ENCODE peak calls at places on chromosomes 6 and 20, in four cellular contexts. Z, H, U and P are unnamed samples.

GRCh38 chr6:158797331-158798202 is 21.6 kb downstream of the EZR start:
- DNase-seq in Z (no peak), H (no peak), U (no peak), P (no peak)

GRCh38 chr6:113190170-113190569 is 667.0 kb upstream of the MARCKS start:
- DNase-seq in Z (no peak), H (no peak), U (no peak), P (no peak)

GRCh38 chr6:13395272-13396237 is 67.2 kb upstream of the TBC1D7 start:
- DNase-seq in Z (peak; percentile 78), H (no peak), U (no peak), P (no peak)

GRCh38 chr6:106070626-106071025 is 15.5 kb upstream of the PRDM1 start:
- DNase-seq in Z (no peak), H (no peak), U (no peak), P (no peak)

GRCh38 chr6:12602951-12603710 is 113.4 kb upstream of the PHACTR1 start:
- DNase-seq in Z (no peak), H (no peak), U (no peak), P (no peak)

GRCh38 chr6:32825966-32826365 is 9.2 kb upstream of the HLA-DOB start:
- DNase-seq in Z (no peak), H (no peak), U (no peak), P (no peak)

GRCh38 chr6:23174781-23175361 is 605.5 kb downstream of the HDGFL1 start:
- DNase-seq in Z (no peak), H (no peak), U (no peak), P (no peak)

GRCh38 chr6:13653296-13653695 is 38.2 kb downstream of the NOL7 start:
- DNase-seq in Z (no peak), H (no peak), U (no peak), P (no peak)

GRCh38 chr6:14444296-14444993 is 326.9 kb downstream of the CD83 start:
- DNase-seq in Z (no peak), H (no peak), U (no peak), P (no peak)

GRCh38 chr6:163687075-163687474 is 272.6 kb downstream of the QKI start:
- DNase-seq in Z (no peak), H (no peak), U (no peak), P (no peak)

GRCh38 chr20:62876826-62877728 is 15.5 kb upstream of the TCFL5 start:
- DNase-seq in Z (peak; percentile 94), H (peak; percentile 50), U (no peak), P (peak; percentile 91)

GRCh38 chr6:158817298-158818007 is 1.7 kb downstream of the EZR start:
- DNase-seq in Z (no peak), H (no peak), U (peak; percentile 25), P (no peak)

GRCh38 chr6:144568241-144568640 is 283.1 kb downstream of the UTRN start:
- DNase-seq in Z (no peak), H (no peak), U (no peak), P (no peak)

GRCh38 chr6:148109732-148110131 is 232.9 kb upstream of the SASH1 start:
- DNase-seq in Z (peak; percentile 65), H (no peak), U (no peak), P (no peak)

GRCh38 chr6:112282217-112282616 is 27.9 kb upstream of the LAMA4 start:
- DNase-seq in Z (peak; percentile 87), H (no peak), U (peak; percentile 29), P (no peak)

GRCh38 chr6:157706883-157707282 is 116.2 kb upstream of the SNX9 start:
- DNase-seq in Z (no peak), H (no peak), U (no peak), P (no peak)

GRCh38 chr20:3239026-3239866 is at the start of gene SLC4A11:
- DNase-seq in Z (peak; percentile 89), H (peak; percentile 87), U (peak; percentile 57), P (no peak)

GRCh38 chr6:45054610-45055009 is 273.5 kb upstream of the RUNX2 start:
- DNase-seq in Z (no peak), H (no peak), U (no peak), P (no peak)

GRCh38 chr6:83083476-83083875 is 16.0 kb downstream of the DOP1A start:
- DNase-seq in Z (no peak), H (no peak), U (no peak), P (no peak)

GRCh38 chr6:133890941-133891813 is 2.3 kb downstream of the TCF21 start:
- DNase-seq in Z (peak; percentile 78), H (peak; percentile 77), U (peak; percentile 64), P (peak; percentile 69)

GRCh38 chr20:32205502-32206382 is 1.8 kb downstream of the PLAGL2 start:
- DNase-seq in Z (no peak), H (no peak), U (no peak), P (no peak)

GRCh38 chr6:35790683-35791082 is 6.4 kb downstream of the CLPS start:
- DNase-seq in Z (no peak), H (no peak), U (no peak), P (peak; percentile 42)

GRCh38 chr6:157445277-157445676 is 64.3 kb downstream of the ZDHHC14 start:
- DNase-seq in Z (no peak), H (no peak), U (no peak), P (no peak)

GRCh38 chr20:63830821-63831593 is at the start of gene ZBTB46:
- DNase-seq in Z (peak; percentile 79), H (no peak), U (peak; percentile 82), P (no peak)

GRCh38 chr6:126040826-126041225 is 54.5 kb downstream of the TRMT11 start:
- DNase-seq in Z (no peak), H (no peak), U (no peak), P (no peak)

GRCh38 chr6:143536461-143536865 is 24.9 kb upstream of the FUCA2 start:
- DNase-seq in Z (peak; percentile 88), H (peak; percentile 55), U (peak; percentile 12), P (no peak)

GRCh38 chr6:21537660-21538059 is 55.9 kb upstream of the SOX4 start:
- DNase-seq in Z (no peak), H (no peak), U (no peak), P (no peak)

GRCh38 chr6:113630738-113631535 is 226.2 kb upstream of the MARCKS start:
- DNase-seq in Z (no peak), H (no peak), U (no peak), P (no peak)

GRCh38 chr6:37362101-37362823 is 8.5 kb downstream of the RNF8 start:
- DNase-seq in Z (no peak), H (no peak), U (no peak), P (no peak)

GRCh38 chr6:85923013-85923430 is 280.3 kb upstream of the SYNCRIP start:
- DNase-seq in Z (no peak), H (peak; percentile 56), U (peak; percentile 14), P (no peak)

GRCh38 chr6:654136-654535 is 2.8 kb downstream of the HUS1B start:
- DNase-seq in Z (no peak), H (no peak), U (no peak), P (no peak)

GRCh38 chr6:109947001-109947400 is 31.1 kb upstream of the GPR6 start:
- DNase-seq in Z (no peak), H (no peak), U (no peak), P (no peak)

GRCh38 chr6:157139054-157139708 is 184.1 kb downstream of the TMEM242 start:
- DNase-seq in Z (no peak), H (peak; percentile 66), U (no peak), P (no peak)

GRCh38 chr6:132063204-132063603 is 112.0 kb upstream of the CCN2 start:
- DNase-seq in Z (no peak), H (no peak), U (no peak), P (no peak)

GRCh38 chr6:157456524-157456829 is 75.5 kb downstream of the ZDHHC14 start:
- DNase-seq in Z (no peak), H (no peak), U (no peak), P (no peak)

DNA sequence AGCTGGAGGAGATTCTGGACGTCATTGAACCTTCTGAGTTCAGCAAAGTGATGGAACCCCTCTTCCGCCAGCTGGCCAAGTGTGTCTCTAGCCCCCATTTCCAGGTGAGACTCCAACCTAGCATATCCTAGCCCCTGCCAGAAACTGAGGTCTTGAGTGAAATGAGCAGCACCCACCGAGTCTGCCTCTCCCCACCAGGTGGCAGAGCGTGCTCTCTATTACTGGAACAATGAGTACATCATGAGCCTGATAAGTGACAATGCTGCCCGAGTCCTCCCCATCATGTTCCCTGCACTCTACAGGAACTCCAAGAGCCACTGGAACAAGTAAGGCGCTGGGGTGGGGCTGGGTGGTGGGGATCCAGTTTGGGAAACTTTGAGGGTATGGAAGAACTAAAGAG is 4.6 kb downstream of the MEA1 start:
- DNase-seq in Z (no peak), H (no peak), U (peak; percentile 23), P (no peak)
- TF ChIP-seq CTCF in Z (peak; percentile 13), H (peak; percentile 54), U (no peak), P (peak; percentile 76)

DNA sequence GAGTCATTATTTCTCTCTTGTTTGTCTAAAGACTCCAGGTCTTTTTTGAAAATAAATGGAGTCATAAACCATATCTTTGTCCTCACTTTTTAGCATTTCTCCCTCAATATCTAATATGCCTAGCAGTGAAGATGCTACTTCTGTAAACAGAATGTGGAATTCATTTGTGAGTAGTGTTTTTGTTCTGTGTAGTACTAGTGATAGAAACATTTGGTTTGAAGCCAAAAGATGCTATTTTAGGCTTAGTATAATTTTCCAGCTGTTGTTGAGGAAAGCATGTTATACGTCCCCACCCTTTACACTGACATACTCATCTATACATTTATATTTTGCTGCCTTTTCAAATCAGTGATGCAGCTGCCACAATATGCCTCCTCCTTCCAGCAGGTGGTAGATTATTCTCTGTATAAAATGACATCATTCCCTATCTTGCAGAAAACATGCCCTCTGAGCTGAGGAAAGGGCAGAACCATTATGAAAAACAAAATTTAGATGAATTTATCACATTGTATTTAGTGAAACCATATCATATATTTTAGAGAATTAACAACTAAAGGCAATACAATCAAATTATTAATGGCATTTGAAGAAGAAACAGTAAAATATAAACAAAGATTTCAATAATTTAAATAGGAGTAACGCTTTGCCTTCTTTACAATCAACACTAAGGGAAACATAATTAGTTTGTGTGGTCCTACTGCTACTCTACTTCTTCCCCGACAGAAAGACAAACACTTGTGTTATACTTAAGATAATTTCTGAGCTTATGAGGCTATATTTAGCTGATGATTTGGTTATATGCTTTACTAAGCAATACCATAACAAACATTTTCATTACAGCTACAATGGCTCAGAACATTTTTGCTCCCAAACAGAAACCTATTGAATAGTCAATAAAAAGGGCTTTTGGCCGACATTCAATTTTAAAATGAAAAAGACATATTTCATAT is 1217.4 kb upstream of the GJE1 start:
- DNase-seq in Z (no peak), H (no peak), U (no peak), P (no peak)
- TF ChIP-seq CTCF in Z (no peak), H (no peak), U (no peak), P (peak; percentile 50)

GRCh38 chr20:37423545-37423944 is 77.6 kb downstream of the SRC start:
- DNase-seq in Z (no peak), H (no peak), U (no peak), P (no peak)
- TF ChIP-seq CTCF in Z (no peak), H (no peak), U (no peak), P (no peak)

DNA sequence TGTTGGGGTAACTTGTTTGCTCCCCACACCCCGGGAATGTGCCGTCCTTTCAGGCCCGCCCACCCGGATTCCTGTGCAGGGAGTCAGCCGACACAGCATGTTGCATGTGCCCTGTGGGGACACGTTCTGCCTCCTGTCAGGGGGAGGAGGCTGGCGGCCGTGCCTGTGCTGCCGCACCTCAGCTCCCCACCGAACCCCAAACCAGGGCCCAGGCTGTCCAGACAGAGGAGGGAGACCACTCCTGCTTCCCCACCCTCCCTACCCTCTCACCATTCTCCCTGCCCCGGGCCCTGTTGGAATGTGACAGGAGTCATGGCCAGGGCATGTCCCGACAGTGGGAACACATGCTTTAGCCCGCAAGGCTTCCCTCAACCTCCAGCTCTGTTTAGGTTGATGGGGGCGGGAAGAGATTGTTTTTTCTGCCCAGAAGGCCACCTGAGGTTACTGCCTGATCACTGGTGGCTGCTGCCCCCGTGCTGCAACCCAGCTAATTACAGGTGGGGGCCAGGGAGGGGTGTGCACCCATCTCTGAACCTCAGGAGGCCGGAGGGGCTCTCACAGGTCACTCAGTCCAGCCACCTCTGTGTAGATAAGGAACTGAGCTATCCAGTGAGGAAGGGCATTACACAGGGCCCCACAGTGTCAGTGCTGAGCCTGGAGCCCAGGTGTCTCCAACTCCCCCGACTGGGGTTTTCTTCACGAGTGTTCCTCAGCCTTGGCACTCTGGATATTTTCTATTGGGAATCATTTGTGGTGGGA is 13.6 kb downstream of the LRRC73 start:
- DNase-seq in Z (no peak), H (peak; percentile 71), U (peak; percentile 54), P (no peak)
- TF ChIP-seq CTCF in Z (peak; percentile 60), H (peak; percentile 75), U (no peak), P (peak; percentile 81)